ENCODE peak calls at places on chromosomes 13 and 19, in four cellular contexts. U, J, A and N are unnamed samples.
A peak's percentile ranks its signal among the peaks of the same experiment; 100 is the strongest.

GRCh38 chr19:36214388-36215275 is at the start of the genes ZNF146 and ZNF565:
- DNase-seq in U (peak; percentile 98), J (peak; percentile 98), A (peak; percentile 96), N (peak; percentile 92)

GRCh38 chr13:79791471-79792042 is 310.6 kb downstream of the NDFIP2 start:
- DNase-seq in U (no peak), J (no peak), A (no peak), N (no peak)

GRCh38 chr13:99356216-99357089 is 49.3 kb upstream of the GPR183 start:
- DNase-seq in U (no peak), J (no peak), A (peak; percentile 92), N (no peak)

GRCh38 chr13:51804295-51805172 is 571 bp upstream of the DHRS12 start:
- DNase-seq in U (no peak), J (no peak), A (no peak), N (no peak)

GRCh38 chr19:41912899-41913475 is 15.3 kb downstream of the ERFL start:
- DNase-seq in U (peak; percentile 48), J (no peak), A (no peak), N (no peak)

GRCh38 chr19:19597809-19598306 is 20.6 kb downstream of the PBX4 start:
- DNase-seq in U (no peak), J (peak; percentile 27), A (peak; percentile 99), N (peak; percentile 44)

GRCh38 chr19:31913103-31913710 is 432.2 kb upstream of the ZNF507 start:
- DNase-seq in U (no peak), J (no peak), A (no peak), N (no peak)

GRCh38 chr13:79782541-79783216 is 301.7 kb downstream of the NDFIP2 start:
- DNase-seq in U (peak; percentile 71), J (peak; percentile 14), A (no peak), N (no peak)

GRCh38 chr13:67123165-67123564 is 107.0 kb downstream of the PCDH9 start:
- DNase-seq in U (no peak), J (no peak), A (no peak), N (peak; percentile 68)

GRCh38 chr19:48619692-48620565 is 623 bp downstream of the SPHK2 start:
- DNase-seq in U (no peak), J (no peak), A (no peak), N (peak; percentile 22)

GRCh38 chr19:1469936-1470863 is 8.8 kb downstream of the C19orf25 start:
- DNase-seq in U (peak; percentile 77), J (no peak), A (no peak), N (peak; percentile 64)

GRCh38 chr19:38078302-38078930 is 145.6 kb downstream of the DPF1 start:
- DNase-seq in U (no peak), J (no peak), A (no peak), N (no peak)

GRCh38 chr13:108855737-108856387 is 226.5 kb downstream of the MYO16 start:
- DNase-seq in U (no peak), J (no peak), A (no peak), N (no peak)

GRCh38 chr19:51564791-51565190 is 6.3 kb upstream of the ZNF175 start:
- DNase-seq in U (peak; percentile 57), J (no peak), A (no peak), N (peak; percentile 43)

GRCh38 chr13:20288561-20288960 is 56.4 kb upstream of the GJB6 start:
- DNase-seq in U (no peak), J (peak; percentile 17), A (no peak), N (no peak)

GRCh38 chr19:566403-566802 is 6.0 kb upstream of the BSG start:
- DNase-seq in U (no peak), J (peak; percentile 81), A (no peak), N (peak; percentile 55)

GRCh38 chr19:38556521-38557174 is 61.1 kb downstream of the MAP4K1 start:
- DNase-seq in U (no peak), J (no peak), A (peak; percentile 54), N (peak; percentile 36)

GRCh38 chr13:30681489-30682242 is 53.7 kb upstream of the ALOX5AP start:
- DNase-seq in U (no peak), J (no peak), A (no peak), N (no peak)

GRCh38 chr13:51453959-51454703 is 1.3 kb upstream of the INTS6 start:
- DNase-seq in U (no peak), J (no peak), A (no peak), N (peak; percentile 46)

GRCh38 chr19:33032218-33032781 is 32.4 kb downstream of the RHPN2 start:
- DNase-seq in U (no peak), J (no peak), A (no peak), N (no peak)

GRCh38 chr13:99157046-99157445 is 43.6 kb upstream of the UBAC2 start:
- DNase-seq in U (no peak), J (no peak), A (no peak), N (no peak)

GRCh38 chr19:35109395-35110112 is 6.1 kb upstream of the FXYD3 start:
- DNase-seq in U (no peak), J (no peak), A (no peak), N (no peak)

GRCh38 chr19:36771275-36772231 is 1.1 kb downstream of the ZNF850 start:
- DNase-seq in U (peak; percentile 78), J (peak; percentile 85), A (peak; percentile 26), N (peak; percentile 80)

GRCh38 chr13:98022210-98022609 is 68.7 kb downstream of the IPO5 start:
- DNase-seq in U (no peak), J (peak; percentile 29), A (no peak), N (no peak)

GRCh38 chr19:30229524-30230174 is 142.5 kb upstream of the ZNF536 start:
- DNase-seq in U (no peak), J (no peak), A (no peak), N (no peak)

GRCh38 chr13:72166102-72166660 is 299.2 kb upstream of the DACH1 start:
- DNase-seq in U (no peak), J (no peak), A (no peak), N (no peak)

GRCh38 chr13:102091231-102091630 is 310.6 kb downstream of the FGF14 start:
- DNase-seq in U (peak; percentile 61), J (no peak), A (no peak), N (no peak)

GRCh38 chr19:35908977-35909683 is 1.0 kb upstream of the TYROBP start:
- DNase-seq in U (no peak), J (no peak), A (no peak), N (peak; percentile 39)

GRCh38 chr13:106415971-106416370 is 119.5 kb downstream of the EFNB2 start:
- DNase-seq in U (no peak), J (no peak), A (no peak), N (no peak)

GRCh38 chr13:95267662-95268369 is 33.4 kb downstream of the ABCC4 start:
- DNase-seq in U (no peak), J (peak; percentile 45), A (no peak), N (peak; percentile 60)

GRCh38 chr19:50273821-50274220 is 55.4 kb downstream of the KCNC3 start:
- DNase-seq in U (no peak), J (no peak), A (no peak), N (no peak)

GRCh38 chr19:40442328-40443130 is 1.6 kb downstream of the SERTAD3 start:
- DNase-seq in U (no peak), J (no peak), A (no peak), N (no peak)

GRCh38 chr13:110816500-110816899 is 98.4 kb downstream of the ANKRD10 start:
- DNase-seq in U (no peak), J (no peak), A (no peak), N (no peak)

GRCh38 chr13:110820311-110820710 is 94.6 kb downstream of the ANKRD10 start:
- DNase-seq in U (no peak), J (no peak), A (no peak), N (no peak)

GRCh38 chr13:110817143-110817542 is 97.7 kb downstream of the ANKRD10 start:
- DNase-seq in U (no peak), J (no peak), A (no peak), N (no peak)

GRCh38 chr13:110818747-110819146 is 96.1 kb downstream of the ANKRD10 start:
- DNase-seq in U (no peak), J (no peak), A (no peak), N (no peak)

GRCh38 chr13:110819203-110820014 is 95.5 kb downstream of the ANKRD10 start:
- DNase-seq in U (peak; percentile 84), J (peak; percentile 54), A (peak; percentile 39), N (peak; percentile 83)
- TF ChIP-seq NR2C2 in U (no peak), J (no peak), A (no peak), N (no peak)

GRCh38 chr19:46785054-46785979 is 3.1 kb downstream of the SLC1A5 start:
- DNase-seq in U (no peak), J (no peak), A (no peak), N (no peak)

GRCh38 chr19:46785980-46786235 is 2.5 kb downstream of the SLC1A5 start:
- DNase-seq in U (no peak), J (no peak), A (no peak), N (no peak)

GRCh38 chr19:46782355-46783019 is 5.9 kb downstream of the SLC1A5 start:
- DNase-seq in U (no peak), J (no peak), A (no peak), N (no peak)

GRCh38 chr19:46783670-46784069 is 4.7 kb downstream of the SLC1A5 start:
- DNase-seq in U (no peak), J (no peak), A (no peak), N (peak; percentile 35)

DNA sequence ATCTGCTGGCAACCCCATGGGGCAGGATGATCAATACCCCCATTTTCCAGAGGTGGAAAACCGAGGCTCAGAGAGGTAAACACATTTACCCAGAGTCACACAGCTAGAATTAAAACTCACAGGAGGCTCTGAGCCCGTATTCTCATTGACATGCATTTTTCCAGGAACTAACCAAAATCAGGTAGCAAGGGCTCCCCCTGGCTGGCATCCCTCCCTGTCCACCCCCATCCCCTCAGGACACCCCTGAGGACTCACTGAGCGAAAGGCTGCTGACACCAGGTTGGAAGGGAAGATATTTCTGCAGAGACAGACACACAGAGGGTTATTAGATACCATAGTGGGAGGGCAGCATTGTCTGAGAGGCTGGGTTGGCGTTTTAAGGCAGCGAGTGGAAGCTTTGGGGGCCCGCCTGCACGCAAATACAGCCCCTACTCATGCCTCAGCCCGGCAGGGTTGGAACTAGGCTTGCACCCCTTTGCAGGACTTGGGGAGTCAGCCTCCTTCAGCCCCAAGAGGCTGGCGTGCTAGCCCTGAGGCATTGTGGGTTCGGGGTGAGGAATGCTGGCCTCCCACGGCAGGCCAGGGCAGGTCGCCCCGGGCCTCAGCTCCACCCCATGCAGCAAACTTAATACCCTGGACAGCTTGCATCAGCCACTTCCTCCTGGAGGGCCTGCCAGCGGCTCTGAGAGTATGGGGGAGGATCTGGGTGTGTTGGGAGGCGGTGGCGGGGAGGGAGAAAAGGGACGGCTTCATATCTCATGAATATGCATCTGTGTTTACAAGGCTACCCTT is 3.9 kb downstream of the SLC1A5 start:
- DNase-seq in U (peak; percentile 82), J (peak; percentile 80), A (peak; percentile 62), N (peak; percentile 69)
- TF ChIP-seq NR2C2 in U (peak; percentile 16), J (peak; percentile 31), A (no peak), N (peak; percentile 76)

GRCh38 chr19:7556696-7557315 is 21.3 kb downstream of the PNPLA6 start:
- DNase-seq in U (no peak), J (no peak), A (no peak), N (no peak)

GRCh38 chr19:7552781-7553180 is 17.3 kb downstream of the PNPLA6 start:
- DNase-seq in U (no peak), J (no peak), A (no peak), N (no peak)

GRCh38 chr19:7554565-7554964 is 19.0 kb downstream of the PNPLA6 start:
- DNase-seq in U (no peak), J (no peak), A (no peak), N (no peak)

GRCh38 chr19:7558667-7559066 is 23.1 kb downstream of the PNPLA6 start:
- DNase-seq in U (no peak), J (no peak), A (no peak), N (no peak)

GRCh38 chr19:7554990-7555864 is 19.7 kb downstream of the PNPLA6 start:
- DNase-seq in U (peak; percentile 92), J (no peak), A (no peak), N (peak; percentile 88)
- TF ChIP-seq NR2C2 in U (no peak), J (no peak), A (no peak), N (no peak)

GRCh38 chr19:12265921-12266704 is 28.6 kb downstream of the ZNF44 start:
- DNase-seq in U (no peak), J (no peak), A (no peak), N (no peak)
- TF ChIP-seq NR2C2 in U (no peak), J (no peak), A (no peak), N (no peak)